ENCODE peak calls at places on chromosomes 2 and 18, in six cellular contexts. E, M, S, I, G and N are unnamed samples.

GRCh38 chr2:12381543-12382323 is 335.0 kb upstream of the TRIB2 start:
- DNase-seq in S (no peak), G (no peak), I (no peak), E (no peak), M (peak), N (peak)

GRCh38 chr2:62473428-62473827 is 32.6 kb downstream of the TMEM17 start:
- DNase-seq in E (no peak), G (no peak), I (no peak), M (no peak), S (no peak), N (no peak)

GRCh38 chr2:88545118-88545517 is 82.1 kb downstream of the EIF2AK3 start:
- DNase-seq in I (no peak), E (peak), S (peak), M (peak), G (peak), N (peak)

GRCh38 chr18:76494541-76495403 is at the start of gene ZNF516:
- DNase-seq in S (peak), G (peak), E (peak), M (no peak), I (no peak), N (peak)

GRCh38 chr2:195590199-195590865 is 66.7 kb upstream of the SLC39A10 start:
- DNase-seq in G (no peak), S (no peak), M (no peak), I (no peak), E (no peak), N (no peak)

GRCh38 chr2:158730621-158730905 is 64.6 kb upstream of the DAPL1 start:
- DNase-seq in S (no peak), G (no peak), E (no peak), M (no peak), I (no peak), N (no peak)

GRCh38 chr2:204109681-204110080 is 173.1 kb downstream of the ICOS start:
- DNase-seq in S (no peak), M (peak), G (no peak), E (no peak), I (no peak), N (no peak)

GRCh38 chr2:45005261-45006002 is 3.8 kb downstream of the SIX2 start:
- DNase-seq in G (peak), M (no peak), S (no peak), I (no peak), E (no peak), N (no peak)

GRCh38 chr2:26534865-26535662 is 57.1 kb upstream of the OTOF start:
- DNase-seq in I (no peak), M (no peak), G (no peak), S (no peak), E (no peak), N (peak)

GRCh38 chr18:3250237-3251107 is 2.9 kb downstream of the MYL12A start:
- DNase-seq in G (no peak), E (no peak), S (no peak), I (no peak), M (peak), N (no peak)

GRCh38 chr2:207865210-207865609 is 95.5 kb upstream of the FZD5 start:
- DNase-seq in I (no peak), G (no peak), S (no peak), M (no peak), E (no peak), N (no peak)

DNA sequence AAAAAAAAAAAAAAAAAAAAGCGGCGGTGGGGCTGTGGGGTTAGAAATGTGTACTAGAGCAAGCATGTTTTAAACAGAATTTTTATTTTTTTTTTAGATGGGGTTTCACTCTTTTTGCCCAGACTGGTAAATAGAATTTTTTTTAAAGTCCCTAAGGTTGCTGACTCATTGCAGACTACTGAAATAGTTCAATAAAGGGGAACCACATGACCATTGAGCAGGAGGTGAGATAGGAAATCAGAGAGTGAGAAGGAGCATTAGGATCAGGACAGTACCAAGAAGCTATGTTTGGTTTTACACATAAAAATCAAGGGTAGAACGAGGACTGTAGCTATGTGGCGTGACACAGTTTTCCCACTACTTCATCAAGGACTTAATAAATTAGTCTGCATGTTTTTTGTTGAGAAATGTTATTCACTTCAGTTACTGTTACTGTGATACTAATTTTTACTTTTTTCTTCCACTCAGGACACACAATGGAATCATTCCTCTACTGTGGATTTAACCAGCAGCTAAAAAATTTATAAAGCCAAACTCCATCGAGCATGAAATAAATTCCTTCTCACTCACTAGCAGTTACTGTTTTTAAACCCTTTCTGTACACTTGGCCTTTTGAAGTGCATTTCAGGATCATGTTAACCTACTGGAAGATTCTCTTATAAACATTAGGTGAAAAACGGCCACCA is 33.4 kb downstream of the LAMA1 start:
- DNase-seq in S (no peak), M (no peak), G (no peak), I (no peak), E (no peak), N (no peak)
- H3K4me3 ChIP-seq in S (no peak), M (no peak), G (no peak), I (no peak), E (no peak), N (no peak)

GRCh38 chr2:64534363-64534762 is 10.2 kb downstream of the AFTPH start:
- DNase-seq in E (peak), G (no peak), S (no peak), M (no peak), I (no peak), N (no peak)
- H3K9ac ChIP-seq in E (no peak), G (no peak), S (no peak), M (no peak), I (no peak), N (no peak)

DNA sequence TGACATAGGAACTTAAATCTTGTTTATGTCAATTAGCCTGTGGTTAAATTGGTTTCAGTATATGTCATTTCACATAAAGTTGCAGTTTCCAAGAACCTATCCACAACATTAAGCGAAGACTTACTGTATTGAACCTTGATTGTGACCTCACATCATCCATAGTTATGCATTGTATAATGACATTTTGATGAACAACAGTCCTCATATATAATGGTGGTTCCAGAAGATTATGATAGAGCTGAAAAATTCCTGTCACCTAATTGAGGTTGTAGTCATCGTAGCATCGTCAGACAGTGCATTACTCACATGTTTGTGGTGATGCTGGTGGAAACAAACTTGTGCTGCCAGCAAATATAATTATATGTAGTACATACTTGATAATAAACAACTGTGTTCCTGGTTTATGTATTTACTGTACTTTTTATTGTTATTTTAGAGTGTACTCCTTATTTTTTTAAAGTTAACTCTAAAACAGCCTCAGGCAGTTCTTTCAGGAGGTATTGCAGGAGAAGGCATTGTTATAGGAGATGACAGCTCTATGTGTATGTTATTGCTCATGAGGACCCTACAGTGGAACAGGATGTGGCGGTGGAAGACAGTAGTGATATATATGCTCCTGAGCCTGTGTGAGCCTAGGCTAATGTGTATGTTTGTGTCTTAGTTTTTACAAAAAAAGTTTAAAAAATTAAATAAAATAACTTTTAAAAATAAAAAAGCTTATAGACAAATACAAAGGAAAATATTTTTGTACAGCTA is 56.6 kb downstream of the UBE2E3 start:
- DNase-seq in M (peak), G (no peak), E (no peak), I (no peak), S (no peak), N (no peak)
- H3K27ac ChIP-seq in M (no peak), G (no peak), E (no peak), I (no peak), S (no peak), N (no peak)

DNA sequence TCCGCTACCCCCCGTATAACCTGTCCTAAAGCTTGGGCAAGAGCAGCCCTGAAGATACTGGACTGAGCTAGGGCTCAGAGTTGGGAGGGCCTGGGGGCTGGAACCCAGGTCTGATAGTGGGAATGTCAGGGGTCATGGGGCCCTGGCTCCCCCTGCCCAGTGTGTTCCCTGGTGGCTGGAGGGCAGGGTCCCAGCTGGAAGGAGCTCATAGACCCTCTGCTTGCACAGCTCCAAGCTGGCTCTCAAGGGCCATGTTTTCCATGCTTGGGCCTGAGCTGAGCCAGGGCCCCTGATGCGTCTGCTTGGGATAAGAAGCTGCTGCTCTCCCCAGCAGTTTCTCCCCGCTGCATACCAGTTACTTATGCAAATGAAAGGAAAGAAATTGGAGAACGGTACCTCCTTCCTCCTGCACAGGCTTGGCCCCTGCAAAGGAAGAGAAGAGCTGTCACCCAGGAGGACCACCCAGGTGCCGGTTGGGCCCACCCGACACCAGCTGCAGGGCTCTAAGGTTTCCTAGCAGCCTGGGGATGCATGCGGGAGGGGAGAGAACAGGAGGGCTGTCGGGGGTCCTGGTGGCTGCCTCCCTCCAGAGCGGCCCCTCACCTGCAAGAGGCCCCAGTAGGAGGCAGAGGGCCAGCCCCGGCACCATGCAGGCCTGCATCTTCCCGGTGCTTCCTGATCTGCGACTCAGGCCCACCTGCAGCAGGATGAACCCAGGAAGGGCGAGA is 628 bp downstream of the OTOS start:
- DNase-seq in G (no peak), M (no peak), S (no peak), E (peak), I (no peak), N (peak)
- H3K4me3 ChIP-seq in G (no peak), M (no peak), S (no peak), E (no peak), I (no peak), N (no peak)

DNA sequence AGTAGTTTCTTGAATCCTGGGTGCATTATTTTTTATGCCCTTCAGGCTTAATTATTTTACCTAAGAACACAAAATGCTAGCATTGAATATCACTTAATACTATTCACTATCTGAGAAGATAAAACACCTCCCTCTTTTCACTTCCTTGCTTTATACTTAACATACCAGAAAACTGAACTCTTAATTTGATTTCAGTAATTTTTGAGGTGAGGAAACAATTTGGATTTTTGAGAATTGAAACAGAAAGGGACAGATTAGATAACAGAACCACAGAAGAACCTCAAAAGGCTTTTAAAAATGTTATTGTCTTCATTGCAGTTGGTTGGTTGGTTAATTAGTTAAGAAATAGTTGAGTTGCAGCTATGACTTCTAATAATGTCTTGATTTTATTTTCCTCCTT is 69.5 kb downstream of the GPD2 start:
- DNase-seq in E (no peak), M (no peak), S (no peak), I (no peak), G (no peak), N (no peak)
- H3K9ac ChIP-seq in E (no peak), M (no peak), S (no peak), I (no peak), G (no peak), N (no peak)

GRCh38 chr2:16200791-16201190 is 260.4 kb downstream of the MYCN start:
- DNase-seq in I (no peak), S (no peak), M (no peak), G (no peak), E (no peak), N (no peak)
- H3K27ac ChIP-seq in I (no peak), S (no peak), M (no peak), G (peak), E (no peak), N (peak)

GRCh38 chr2:84923009-84923408 is 17.6 kb downstream of the TMSB10 start:
- DNase-seq in E (no peak), S (no peak), M (no peak), G (no peak), I (no peak), N (no peak)

GRCh38 chr2:84924173-84925106 is 19.0 kb downstream of the TMSB10 start:
- DNase-seq in G (no peak), E (peak), I (peak), M (no peak), S (peak), N (no peak)

GRCh38 chr2:84925336-84925723 is 19.9 kb downstream of the TMSB10 start:
- DNase-seq in S (no peak), G (no peak), M (no peak), I (no peak), E (no peak), N (no peak)

GRCh38 chr2:84918430-84918829 is 13.0 kb downstream of the TMSB10 start:
- DNase-seq in I (no peak), M (no peak), E (no peak), G (no peak), S (no peak), N (no peak)

DNA sequence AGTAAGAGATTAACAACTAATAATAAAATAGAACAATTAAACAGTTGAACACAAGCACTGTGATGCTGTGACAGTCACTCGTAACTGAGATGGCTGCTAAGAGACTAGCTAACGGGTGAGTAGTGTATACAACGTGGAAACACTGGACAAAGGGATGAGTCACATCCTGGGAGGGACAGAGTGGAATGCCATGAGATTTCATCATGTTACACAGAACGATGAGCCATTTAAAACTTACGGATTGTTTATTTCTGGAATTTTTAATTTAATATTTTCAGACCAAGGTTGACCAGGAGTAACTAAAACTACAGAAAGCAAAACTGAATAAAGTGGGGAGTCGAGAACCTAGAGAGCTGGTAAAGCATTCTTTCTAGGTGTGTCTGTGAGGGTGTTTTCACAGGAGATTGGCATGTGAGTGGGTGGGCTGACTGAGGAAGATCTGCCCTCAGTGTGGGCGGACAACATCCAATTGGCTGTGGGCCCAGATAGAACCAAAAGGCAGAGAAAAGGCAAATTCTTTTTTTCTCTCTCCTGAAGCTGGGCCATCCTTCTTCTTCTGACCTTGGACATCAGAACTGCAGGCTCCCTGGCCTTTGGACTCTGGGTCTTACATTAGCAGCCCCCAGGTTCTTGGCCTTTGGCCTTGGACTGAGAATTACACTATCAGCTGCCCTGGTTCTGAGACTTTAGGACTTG is 14.6 kb downstream of the TMSB10 start:
- DNase-seq in E (peak), M (peak), G (no peak), I (no peak), S (peak), N (no peak)
- H3K4me3 ChIP-seq in E (no peak), M (no peak), G (peak), I (no peak), S (peak), N (no peak)